ENCODE peak calls at places on chromosomes 6 and 20, in seven cellular contexts. One of them, this sample, is unnamed.

GRCh38 chr6:162875070-162875469 is 147.3 kb downstream of the PACRG start:
- DNase-seq in neural progenitor cell: no peak
- DNase-seq in upper lobe of right lung: no peak
- DNase-seq in A549: no peak
- DNase-seq in left lung: no peak
- DNase-seq in WTC11: no peak
- DNase-seq in pancreas: no peak
- DNase-seq in this sample: no peak

GRCh38 chr20:13567663-13568062 is 71.1 kb downstream of the TASP1 start:
- DNase-seq in upper lobe of right lung: no peak
- DNase-seq in WTC11: no peak
- DNase-seq in A549: no peak
- DNase-seq in pancreas: no peak
- DNase-seq in left lung: no peak
- DNase-seq in neural progenitor cell: no peak
- DNase-seq in this sample: no peak

GRCh38 chr20:35216541-35216940 is 9.9 kb upstream of the MMP24 start:
- DNase-seq in WTC11: no peak
- DNase-seq in A549: no peak
- DNase-seq in left lung: no peak
- DNase-seq in upper lobe of right lung: no peak
- DNase-seq in neural progenitor cell: no peak
- DNase-seq in pancreas: no peak
- DNase-seq in this sample: no peak

GRCh38 chr6:2166717-2167116 is 78.7 kb downstream of the GMDS start:
- DNase-seq in upper lobe of right lung: no peak
- DNase-seq in left lung: no peak
- DNase-seq in WTC11: no peak
- DNase-seq in A549: no peak
- DNase-seq in neural progenitor cell: no peak
- DNase-seq in pancreas: peak; percentile 80
- DNase-seq in this sample: no peak

GRCh38 chr6:136566007-136566487 is 15.8 kb upstream of the MAP7 start:
- DNase-seq in A549: no peak
- DNase-seq in upper lobe of right lung: peak; percentile 64
- DNase-seq in WTC11: no peak
- DNase-seq in pancreas: no peak
- DNase-seq in neural progenitor cell: no peak
- DNase-seq in left lung: peak; percentile 83
- DNase-seq in this sample: no peak

GRCh38 chr20:57605045-57605444 is 15.2 kb downstream of the ZBP1 start:
- DNase-seq in A549: no peak
- DNase-seq in WTC11: no peak
- DNase-seq in left lung: no peak
- DNase-seq in pancreas: no peak
- DNase-seq in neural progenitor cell: no peak
- DNase-seq in upper lobe of right lung: no peak
- DNase-seq in this sample: no peak

GRCh38 chr6:157236040-157236725 is 87.1 kb downstream of the TMEM242 start:
- DNase-seq in neural progenitor cell: peak; percentile 41
- DNase-seq in upper lobe of right lung: no peak
- DNase-seq in pancreas: no peak
- DNase-seq in A549: no peak
- DNase-seq in WTC11: no peak
- DNase-seq in left lung: peak; percentile 82
- DNase-seq in this sample: no peak

GRCh38 chr6:337782-338464 is 45.6 kb downstream of the DUSP22 start:
- DNase-seq in neural progenitor cell: no peak
- DNase-seq in A549: no peak
- DNase-seq in WTC11: no peak
- DNase-seq in upper lobe of right lung: peak; percentile 67
- DNase-seq in pancreas: no peak
- DNase-seq in left lung: no peak
- DNase-seq in this sample: no peak

GRCh38 chr6:157265186-157265585 is 58.1 kb downstream of the TMEM242 start:
- DNase-seq in pancreas: no peak
- DNase-seq in WTC11: no peak
- DNase-seq in neural progenitor cell: no peak
- DNase-seq in upper lobe of right lung: peak; percentile 46
- DNase-seq in A549: no peak
- DNase-seq in left lung: peak; percentile 31
- DNase-seq in this sample: peak; percentile 62

GRCh38 chr6:118397653-118398052 is 150.4 kb upstream of the PLN start:
- DNase-seq in WTC11: no peak
- DNase-seq in neural progenitor cell: no peak
- DNase-seq in upper lobe of right lung: no peak
- DNase-seq in pancreas: no peak
- DNase-seq in A549: no peak
- DNase-seq in left lung: no peak
- DNase-seq in this sample: no peak

GRCh38 chr6:136487746-136488145 is 62.5 kb downstream of the MAP7 start:
- DNase-seq in neural progenitor cell: no peak
- DNase-seq in left lung: no peak
- DNase-seq in A549: no peak
- DNase-seq in pancreas: no peak
- DNase-seq in WTC11: no peak
- DNase-seq in upper lobe of right lung: no peak
- DNase-seq in this sample: no peak

GRCh38 chr6:85469276-85470022 is 19.6 kb downstream of the NT5E start:
- DNase-seq in A549: no peak
- DNase-seq in left lung: no peak
- DNase-seq in upper lobe of right lung: no peak
- DNase-seq in neural progenitor cell: no peak
- DNase-seq in WTC11: no peak
- DNase-seq in pancreas: no peak
- DNase-seq in this sample: no peak

GRCh38 chr6:167153523-167153959 is 4.2 kb downstream of the GPR31 start:
- DNase-seq in neural progenitor cell: no peak
- DNase-seq in WTC11: no peak
- DNase-seq in pancreas: no peak
- DNase-seq in left lung: no peak
- DNase-seq in upper lobe of right lung: no peak
- DNase-seq in A549: no peak
- DNase-seq in this sample: no peak

GRCh38 chr20:60053125-60053812 is 95.0 kb downstream of the CDH26 start:
- DNase-seq in neural progenitor cell: no peak
- DNase-seq in WTC11: no peak
- DNase-seq in A549: no peak
- DNase-seq in left lung: no peak
- DNase-seq in pancreas: no peak
- DNase-seq in upper lobe of right lung: no peak
- DNase-seq in this sample: no peak

GRCh38 chr6:35736293-35736894 is 438 bp upstream of the ARMC12 start:
- DNase-seq in pancreas: peak; percentile 78
- DNase-seq in left lung: peak; percentile 88
- DNase-seq in neural progenitor cell: peak; percentile 79
- DNase-seq in WTC11: peak; percentile 88
- DNase-seq in upper lobe of right lung: peak; percentile 84
- DNase-seq in A549: peak; percentile 65
- DNase-seq in this sample: no peak

GRCh38 chr6:170583736-170584180 is 679 bp downstream of the PDCD2 start:
- DNase-seq in left lung: no peak
- DNase-seq in pancreas: no peak
- DNase-seq in A549: peak; percentile 7
- DNase-seq in upper lobe of right lung: no peak
- DNase-seq in neural progenitor cell: no peak
- DNase-seq in WTC11: no peak
- DNase-seq in this sample: no peak

GRCh38 chr6:53573299-53573698 is 28.4 kb upstream of the GCLC start:
- DNase-seq in neural progenitor cell: no peak
- DNase-seq in pancreas: no peak
- DNase-seq in upper lobe of right lung: no peak
- DNase-seq in A549: no peak
- DNase-seq in left lung: no peak
- DNase-seq in WTC11: peak; percentile 49
- DNase-seq in this sample: no peak

GRCh38 chr20:63640086-63640485 is 13.1 kb downstream of the STMN3 start:
- DNase-seq in upper lobe of right lung: no peak
- DNase-seq in A549: no peak
- DNase-seq in WTC11: no peak
- DNase-seq in neural progenitor cell: no peak
- DNase-seq in left lung: peak; percentile 63
- DNase-seq in pancreas: no peak
- DNase-seq in this sample: no peak

GRCh38 chr20:25282796-25283195 is 34.9 kb downstream of the PYGB start:
- DNase-seq in pancreas: peak; percentile 5
- DNase-seq in neural progenitor cell: no peak
- DNase-seq in A549: no peak
- DNase-seq in WTC11: peak; percentile 3
- DNase-seq in upper lobe of right lung: no peak
- DNase-seq in left lung: peak; percentile 66
- DNase-seq in this sample: peak; percentile 73

GRCh38 chr6:186221-186965 is 105.9 kb upstream of the DUSP22 start:
- DNase-seq in neural progenitor cell: no peak
- DNase-seq in WTC11: no peak
- DNase-seq in upper lobe of right lung: no peak
- DNase-seq in left lung: no peak
- DNase-seq in A549: no peak
- DNase-seq in pancreas: no peak
- DNase-seq in this sample: no peak

GRCh38 chr6:71248306-71248705 is 40.3 kb upstream of the OGFRL1 start:
- DNase-seq in WTC11: no peak
- DNase-seq in left lung: no peak
- DNase-seq in pancreas: no peak
- DNase-seq in neural progenitor cell: no peak
- DNase-seq in A549: peak; percentile 20
- DNase-seq in upper lobe of right lung: no peak
- DNase-seq in this sample: no peak

GRCh38 chr20:61024390-61024789 is 227.7 kb upstream of the CDH4 start:
- DNase-seq in pancreas: no peak
- DNase-seq in WTC11: no peak
- DNase-seq in neural progenitor cell: no peak
- DNase-seq in left lung: no peak
- DNase-seq in A549: no peak
- DNase-seq in upper lobe of right lung: no peak
- DNase-seq in this sample: no peak

GRCh38 chr20:15045246-15045645 is 707.8 kb upstream of the FLRT3 start:
- DNase-seq in A549: no peak
- DNase-seq in neural progenitor cell: no peak
- DNase-seq in upper lobe of right lung: no peak
- DNase-seq in pancreas: no peak
- DNase-seq in WTC11: no peak
- DNase-seq in left lung: no peak
- DNase-seq in this sample: no peak

DNA sequence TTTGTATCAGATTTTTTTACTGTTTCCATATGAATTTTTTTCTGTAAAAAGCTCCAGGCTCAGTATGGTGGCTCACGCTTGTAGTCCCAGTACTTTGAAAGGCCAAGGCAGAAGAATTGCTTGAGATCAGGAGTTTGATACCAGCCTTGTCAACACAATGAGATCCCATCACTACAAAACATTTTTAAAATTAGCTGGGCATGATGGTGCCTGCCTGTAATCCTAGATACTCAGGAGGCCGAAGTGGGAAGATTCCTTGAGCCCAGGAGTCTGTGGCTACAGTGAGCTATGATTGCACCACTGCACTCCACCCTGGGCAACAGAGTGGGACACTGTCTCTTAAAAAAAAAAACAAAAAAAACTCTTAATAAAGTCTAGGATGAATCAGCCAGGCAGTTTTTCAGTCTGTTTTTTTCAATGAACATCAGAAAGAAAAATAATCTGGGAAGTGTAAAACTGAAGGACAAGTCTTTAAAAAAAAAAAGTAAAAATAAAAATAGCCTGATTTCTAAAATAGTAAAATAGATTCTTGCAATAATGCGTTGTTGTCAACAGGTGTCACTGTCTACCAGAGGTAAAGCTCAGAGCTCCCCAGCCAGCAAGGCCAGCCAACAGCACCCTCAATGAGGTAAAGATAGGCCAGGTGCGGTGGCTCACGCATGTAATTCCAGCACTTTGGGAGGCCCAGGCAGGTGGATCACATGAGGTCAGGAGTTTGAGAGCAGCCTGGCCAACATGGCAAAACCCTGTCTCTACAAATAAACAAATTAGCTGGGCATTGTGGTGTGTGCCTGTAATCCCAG is 9.3 kb upstream of the ATG5 start:
- DNase-seq in left lung: peak; percentile 58
- DNase-seq in upper lobe of right lung: peak; percentile 68
- DNase-seq in A549: peak; percentile 19
- DNase-seq in pancreas: peak; percentile 58
- DNase-seq in WTC11: peak; percentile 61
- DNase-seq in neural progenitor cell: peak; percentile 68
- DNase-seq in this sample: no peak
- TF ChIP-seq CTCF in left lung: peak; percentile 35
- TF ChIP-seq CTCF in upper lobe of right lung: peak; percentile 61
- TF ChIP-seq CTCF in A549: peak; percentile 64
- TF ChIP-seq CTCF in pancreas: peak; percentile 40
- TF ChIP-seq CTCF in WTC11: peak; percentile 54
- TF ChIP-seq CTCF in neural progenitor cell: peak; percentile 74
- TF ChIP-seq CTCF in this sample: peak; percentile 87

GRCh38 chr6:104623052-104623690 is 236.5 kb downstream of the HACE1 start:
- DNase-seq in upper lobe of right lung: no peak
- DNase-seq in WTC11: peak; percentile 46
- DNase-seq in pancreas: no peak
- DNase-seq in neural progenitor cell: peak; percentile 51
- DNase-seq in A549: peak; percentile 2
- DNase-seq in left lung: no peak
- DNase-seq in this sample: no peak
- TF ChIP-seq CTCF in upper lobe of right lung: no peak
- TF ChIP-seq CTCF in WTC11: no peak
- TF ChIP-seq CTCF in pancreas: no peak
- TF ChIP-seq CTCF in neural progenitor cell: peak; percentile 19
- TF ChIP-seq CTCF in A549: no peak
- TF ChIP-seq CTCF in left lung: peak; percentile 26
- TF ChIP-seq CTCF in this sample: peak; percentile 22

GRCh38 chr20:50344232-50345071 is 153.8 kb downstream of the CEBPB start:
- DNase-seq in A549: no peak
- DNase-seq in pancreas: peak; percentile 10
- DNase-seq in left lung: no peak
- DNase-seq in WTC11: peak; percentile 51
- DNase-seq in upper lobe of right lung: no peak
- DNase-seq in neural progenitor cell: no peak
- DNase-seq in this sample: no peak
- TF ChIP-seq CTCF in A549: peak; percentile 19
- TF ChIP-seq CTCF in pancreas: no peak
- TF ChIP-seq CTCF in left lung: no peak
- TF ChIP-seq CTCF in WTC11: peak; percentile 34
- TF ChIP-seq CTCF in upper lobe of right lung: peak; percentile 19
- TF ChIP-seq CTCF in neural progenitor cell: peak; percentile 30
- TF ChIP-seq CTCF in this sample: peak; percentile 47

DNA sequence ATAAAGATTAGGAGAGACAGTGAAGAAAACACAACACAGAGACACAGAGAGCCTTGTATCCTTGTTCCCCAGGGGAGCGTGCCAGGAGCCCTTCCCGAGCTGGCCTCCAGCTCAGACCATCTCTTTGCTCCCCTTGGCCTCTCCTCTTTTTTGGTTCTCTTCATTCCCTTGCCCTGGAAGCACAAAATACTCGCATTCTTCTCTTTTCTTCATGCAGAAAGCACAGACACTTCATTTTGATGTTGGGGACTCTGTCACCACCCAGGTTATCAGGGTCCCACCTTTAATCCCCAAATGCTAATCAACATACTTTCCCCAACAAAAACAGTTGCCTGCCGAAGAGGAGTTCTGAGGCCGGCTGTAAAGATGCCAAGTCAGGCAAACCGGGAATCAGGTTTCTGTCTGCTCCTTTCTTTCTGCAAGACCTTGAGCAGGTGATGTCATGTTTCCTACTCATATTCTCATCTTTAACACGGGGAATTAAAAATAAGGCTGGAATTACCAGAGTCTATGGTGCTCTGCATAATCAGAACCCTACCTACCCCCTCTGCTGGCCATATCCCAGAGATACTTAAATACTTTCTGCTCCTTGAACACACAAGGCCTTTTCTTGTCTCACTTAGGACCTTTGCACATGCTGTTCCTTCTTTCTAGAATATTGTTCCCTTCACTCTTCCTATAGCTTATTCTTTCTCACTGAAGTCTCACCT is 21.7 kb downstream of the TGM6 start:
- DNase-seq in pancreas: no peak
- DNase-seq in neural progenitor cell: peak; percentile 16
- DNase-seq in A549: peak; percentile 58
- DNase-seq in upper lobe of right lung: no peak
- DNase-seq in left lung: no peak
- DNase-seq in WTC11: no peak
- DNase-seq in this sample: no peak
- TF ChIP-seq CTCF in pancreas: peak; percentile 9
- TF ChIP-seq CTCF in neural progenitor cell: peak; percentile 36
- TF ChIP-seq CTCF in A549: peak; percentile 54
- TF ChIP-seq CTCF in upper lobe of right lung: no peak
- TF ChIP-seq CTCF in left lung: no peak
- TF ChIP-seq CTCF in WTC11: no peak
- TF ChIP-seq CTCF in this sample: peak; percentile 61

This sample was measured in chondrocyte.